ENCODE peak calls at places on chromosomes 13 and 19, in ten cellular contexts. I, Q, T, E, C, D, H, M, R and F are unnamed samples.

GRCh38 chr19:32268381-32268780 is 77.0 kb upstream of the ZNF507 start:
- DNase-seq in C (no peak), Q (no peak), M (no peak), R (no peak), H (no peak), T (no peak), D (no peak), E (no peak), I (no peak), F (no peak)

GRCh38 chr19:5037936-5038335 is 69.0 kb downstream of the KDM4B start:
- DNase-seq in M (no peak), C (no peak), D (no peak), E (no peak), R (no peak), I (no peak), T (no peak), H (no peak), Q (no peak), F (no peak)

GRCh38 chr13:46530084-46530935 is 22.7 kb upstream of the LRCH1 start:
- DNase-seq in Q (no peak), I (no peak), H (no peak), E (peak), T (no peak), R (no peak), D (no peak), M (peak), C (no peak), F (no peak)

GRCh38 chr19:6423499-6424189 is 967 bp downstream of the KHSRP start:
- DNase-seq in M (peak), C (no peak), R (peak), Q (peak), H (no peak), I (no peak), D (peak), E (peak), T (no peak), F (no peak)

GRCh38 chr13:107612376-107612775 is 603.0 kb downstream of the LIG4 start:
- DNase-seq in T (no peak), E (no peak), H (no peak), R (no peak), M (no peak), C (no peak), D (no peak), I (no peak), Q (no peak), F (no peak)

GRCh38 chr19:38851622-38852230 is 1.9 kb upstream of the HNRNPL start:
- DNase-seq in I (peak), M (peak), Q (peak), E (peak), C (peak), R (peak), D (peak), H (peak), T (peak), F (peak)

GRCh38 chr19:45146251-45146650 is 14.5 kb downstream of the NKPD1 start:
- DNase-seq in T (no peak), C (no peak), I (no peak), D (no peak), R (no peak), E (no peak), H (no peak), Q (no peak), M (no peak), F (no peak)

GRCh38 chr19:50358483-50359431 is 6.7 kb downstream of the NAPSA start:
- DNase-seq in I (peak), E (peak), T (peak), M (peak), Q (peak), R (peak), H (peak), D (peak), C (peak), F (peak)

GRCh38 chr19:39411006-39411831 is 1.2 kb upstream of the PLEKHG2 start:
- DNase-seq in R (no peak), M (peak), D (no peak), H (no peak), Q (peak), C (no peak), I (no peak), T (no peak), E (peak), F (no peak)

GRCh38 chr19:58579473-58580142 is 6.5 kb upstream of the MZF1 start:
- DNase-seq in Q (no peak), M (no peak), H (no peak), R (no peak), E (no peak), D (no peak), T (no peak), C (no peak), I (no peak), F (no peak)

GRCh38 chr13:98937911-98938381 is 39.9 kb downstream of the DOCK9 start:
- DNase-seq in T (no peak), E (no peak), D (no peak), I (no peak), Q (no peak), R (no peak), M (no peak), C (no peak), H (no peak), F (no peak)

GRCh38 chr19:55082023-55082851 is 6.6 kb downstream of the EPS8L1 start:
- DNase-seq in H (no peak), I (no peak), E (peak), D (no peak), M (peak), C (no peak), T (no peak), R (peak), Q (peak), F (no peak)

GRCh38 chr13:71672527-71672926 is 194.5 kb downstream of the DACH1 start:
- DNase-seq in I (no peak), C (no peak), T (no peak), H (no peak), E (peak), D (no peak), R (no peak), M (peak), Q (no peak), F (no peak)

GRCh38 chr19:9381367-9381785 is 18.6 kb downstream of the ZNF177 start:
- DNase-seq in M (no peak), R (no peak), T (no peak), E (peak), D (no peak), H (no peak), I (no peak), Q (no peak), C (no peak), F (no peak)

GRCh38 chr13:36345438-36346221 is 564 bp downstream of the SPART start:
- DNase-seq in C (peak), H (peak), R (no peak), Q (peak), D (peak), I (peak), E (peak), T (peak), M (peak), F (peak)

GRCh38 chr13:113647351-113648217 is 10.4 kb downstream of the ATP4B start:
- DNase-seq in I (peak), T (peak), D (peak), M (peak), H (peak), C (no peak), Q (peak), E (peak), R (no peak), F (peak)